ENCODE peak calls at places on chromosome 17, in five cellular contexts. One of them, this sample, is unnamed.

GRCh38 chr17:59607061-59607460 is 12.6 kb upstream of the CLTC start:
- DNase-seq in SK-N-SH: no peak
- DNase-seq in HepG2: no peak
- DNase-seq in GM12878: no peak
- DNase-seq in K562: no peak
- DNase-seq in this sample: no peak

GRCh38 chr17:77281024-77281903 is 140.5 kb downstream of the SEC14L1 start:
- DNase-seq in HepG2: peak
- DNase-seq in SK-N-SH: peak
- DNase-seq in K562: peak
- DNase-seq in GM12878: no peak
- DNase-seq in this sample: peak

GRCh38 chr17:7408341-7408740 is 696 bp downstream of the NLGN2 start:
- DNase-seq in HepG2: no peak
- DNase-seq in GM12878: no peak
- DNase-seq in SK-N-SH: no peak
- DNase-seq in K562: no peak
- DNase-seq in this sample: no peak

GRCh38 chr17:75850928-75851692 is 4.0 kb downstream of the WBP2 start:
- DNase-seq in SK-N-SH: no peak
- DNase-seq in HepG2: no peak
- DNase-seq in GM12878: no peak
- DNase-seq in K562: no peak
- DNase-seq in this sample: no peak

GRCh38 chr17:628507-628941 is 86.1 kb downstream of the VPS53 start:
- DNase-seq in GM12878: no peak
- DNase-seq in SK-N-SH: no peak
- DNase-seq in K562: no peak
- DNase-seq in HepG2: no peak
- DNase-seq in this sample: no peak

GRCh38 chr17:1367351-1367745 is 32.7 kb downstream of the YWHAE start:
- DNase-seq in SK-N-SH: no peak
- DNase-seq in HepG2: no peak
- DNase-seq in K562: no peak
- DNase-seq in GM12878: no peak
- DNase-seq in this sample: no peak

GRCh38 chr17:49224198-49224996 is 6.2 kb downstream of the PHOSPHO1 start:
- DNase-seq in HepG2: no peak
- DNase-seq in K562: no peak
- DNase-seq in GM12878: no peak
- DNase-seq in SK-N-SH: peak
- DNase-seq in this sample: no peak

GRCh38 chr17:38844261-38844757 is 9.2 kb downstream of the RPL23 start:
- DNase-seq in SK-N-SH: no peak
- DNase-seq in K562: peak
- DNase-seq in HepG2: peak
- DNase-seq in GM12878: no peak
- DNase-seq in this sample: no peak

GRCh38 chr17:46910179-46910927 is 12.6 kb upstream of the GOSR2 start:
- DNase-seq in SK-N-SH: no peak
- DNase-seq in GM12878: no peak
- DNase-seq in HepG2: no peak
- DNase-seq in K562: no peak
- DNase-seq in this sample: no peak

GRCh38 chr17:16439303-16439791 is 24.0 kb downstream of the TRPV2 start:
- DNase-seq in K562: no peak
- DNase-seq in GM12878: no peak
- DNase-seq in HepG2: no peak
- DNase-seq in SK-N-SH: no peak
- DNase-seq in this sample: no peak

GRCh38 chr17:57027852-57028251 is 49.9 kb downstream of the SCPEP1 start:
- DNase-seq in K562: no peak
- DNase-seq in SK-N-SH: no peak
- DNase-seq in HepG2: no peak
- DNase-seq in GM12878: no peak
- DNase-seq in this sample: no peak

GRCh38 chr17:35747540-35748017 is 5.5 kb downstream of the GAS2L2 start:
- DNase-seq in SK-N-SH: peak
- DNase-seq in GM12878: peak
- DNase-seq in K562: peak
- DNase-seq in HepG2: peak
- DNase-seq in this sample: peak

GRCh38 chr17:7261377-7262191 is 694 bp downstream of the CLDN7 start:
- DNase-seq in HepG2: no peak
- DNase-seq in K562: no peak
- DNase-seq in GM12878: no peak
- DNase-seq in SK-N-SH: peak
- DNase-seq in this sample: no peak

GRCh38 chr17:31739300-31739699 is 119.7 kb downstream of the COPRS start:
- DNase-seq in HepG2: no peak
- DNase-seq in GM12878: no peak
- DNase-seq in SK-N-SH: no peak
- DNase-seq in K562: no peak
- DNase-seq in this sample: no peak

GRCh38 chr17:47733047-47733413 is at the start of gene TBX21:
- DNase-seq in GM12878: no peak
- DNase-seq in SK-N-SH: peak
- DNase-seq in K562: peak
- DNase-seq in HepG2: peak
- DNase-seq in this sample: peak

GRCh38 chr17:76527430-76528111 is 9.9 kb downstream of the CYGB start:
- DNase-seq in HepG2: peak
- DNase-seq in GM12878: no peak
- DNase-seq in SK-N-SH: peak
- DNase-seq in K562: no peak
- DNase-seq in this sample: no peak

GRCh38 chr17:74408262-74408661 is 23.6 kb upstream of the GPRC5C start:
- DNase-seq in GM12878: no peak
- DNase-seq in HepG2: peak
- DNase-seq in K562: peak
- DNase-seq in SK-N-SH: no peak
- DNase-seq in this sample: peak

GRCh38 chr17:74002241-74002640 is 201.2 kb upstream of the RPL38 start:
- DNase-seq in K562: no peak
- DNase-seq in HepG2: no peak
- DNase-seq in GM12878: no peak
- DNase-seq in SK-N-SH: no peak
- DNase-seq in this sample: no peak

GRCh38 chr17:1546292-1546922 is 16.2 kb downstream of the PITPNA start:
- DNase-seq in K562: no peak
- DNase-seq in GM12878: no peak
- DNase-seq in SK-N-SH: no peak
- DNase-seq in HepG2: no peak
- DNase-seq in this sample: no peak

GRCh38 chr17:6508519-6509294 is 47.6 kb downstream of the PITPNM3 start:
- DNase-seq in GM12878: no peak
- DNase-seq in SK-N-SH: no peak
- DNase-seq in K562: no peak
- DNase-seq in HepG2: no peak
- DNase-seq in this sample: no peak

GRCh38 chr17:56810286-56810781 is 23.4 kb downstream of the C17orf67 start:
- DNase-seq in HepG2: no peak
- DNase-seq in K562: no peak
- DNase-seq in SK-N-SH: no peak
- DNase-seq in GM12878: no peak
- DNase-seq in this sample: no peak

GRCh38 chr17:70622382-70623260 is 453.3 kb downstream of the KCNJ2 start:
- DNase-seq in SK-N-SH: peak
- DNase-seq in HepG2: no peak
- DNase-seq in K562: peak
- DNase-seq in GM12878: no peak
- DNase-seq in this sample: peak

GRCh38 chr17:8896641-8897635 is 29.5 kb upstream of the PIK3R6 start:
- DNase-seq in K562: no peak
- DNase-seq in GM12878: no peak
- DNase-seq in SK-N-SH: no peak
- DNase-seq in HepG2: no peak
- DNase-seq in this sample: no peak

GRCh38 chr17:45265823-45266222 is 3.9 kb upstream of the SPATA32 start:
- DNase-seq in K562: no peak
- DNase-seq in HepG2: no peak
- DNase-seq in SK-N-SH: no peak
- DNase-seq in GM12878: no peak
- DNase-seq in this sample: no peak

GRCh38 chr17:68602267-68602644 is 1.1 kb upstream of the FAM20A start:
- DNase-seq in HepG2: no peak
- DNase-seq in GM12878: no peak
- DNase-seq in K562: no peak
- DNase-seq in SK-N-SH: no peak
- DNase-seq in this sample: no peak

GRCh38 chr17:58364270-58364942 is 12.4 kb upstream of the SUPT4H1 start:
- DNase-seq in K562: peak
- DNase-seq in HepG2: peak
- DNase-seq in SK-N-SH: no peak
- DNase-seq in GM12878: no peak
- DNase-seq in this sample: no peak

GRCh38 chr17:58362368-58363014 is 10.5 kb upstream of the SUPT4H1 start:
- DNase-seq in K562: no peak
- DNase-seq in SK-N-SH: no peak
- DNase-seq in HepG2: no peak
- DNase-seq in GM12878: no peak
- DNase-seq in this sample: no peak

GRCh38 chr17:58365185-58365979 is 13.4 kb upstream of the SUPT4H1 start:
- DNase-seq in K562: no peak
- DNase-seq in GM12878: no peak
- DNase-seq in SK-N-SH: no peak
- DNase-seq in HepG2: peak
- DNase-seq in this sample: no peak

GRCh38 chr17:58365980-58366595 is 14.1 kb upstream of the SUPT4H1 start:
- DNase-seq in K562: no peak
- DNase-seq in SK-N-SH: no peak
- DNase-seq in HepG2: no peak
- DNase-seq in GM12878: no peak
- DNase-seq in this sample: no peak

DNA sequence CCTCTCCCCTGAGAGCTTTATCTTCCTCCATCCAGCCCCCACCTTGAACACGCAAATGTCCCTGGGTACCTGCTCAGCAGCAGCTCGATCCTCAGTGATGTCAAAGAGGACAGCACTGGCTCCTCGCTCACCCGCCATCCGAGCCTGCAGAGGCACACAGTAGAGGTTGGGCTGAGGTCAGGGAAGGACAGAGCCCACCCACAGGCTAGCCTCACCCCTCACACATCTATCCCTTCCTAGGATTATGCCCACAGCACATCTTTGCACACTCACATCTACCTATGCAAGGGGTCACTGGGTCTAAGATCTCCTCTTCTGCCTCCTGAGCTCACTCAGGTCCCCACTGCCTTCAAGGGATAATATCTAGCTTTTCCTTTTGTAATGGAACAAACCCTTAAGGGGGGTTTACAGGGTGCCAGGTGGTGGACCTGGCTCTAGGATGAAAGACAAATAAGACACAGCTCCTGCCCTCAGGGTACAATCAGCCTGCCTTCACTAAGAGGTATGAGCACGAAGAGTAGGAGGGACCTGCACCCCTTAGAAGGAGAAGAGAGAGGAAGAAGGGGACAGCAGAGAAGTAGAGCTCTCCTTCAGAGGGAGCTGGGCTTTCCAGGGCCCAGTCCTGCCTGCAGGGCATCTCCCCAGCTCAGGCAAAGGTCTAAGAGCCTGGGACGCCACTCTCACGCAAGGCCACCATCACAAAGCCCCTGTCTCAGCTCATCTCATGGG is 11.6 kb upstream of the SUPT4H1 start:
- DNase-seq in GM12878: no peak
- DNase-seq in SK-N-SH: no peak
- DNase-seq in K562: no peak
- DNase-seq in HepG2: no peak
- DNase-seq in this sample: no peak
- TF ChIP-seq FOXM1 in GM12878: no peak
- TF ChIP-seq FOXM1 in SK-N-SH: no peak
- TF ChIP-seq FOXM1 in K562: no peak
- TF ChIP-seq FOXM1 in HepG2: no peak
- TF ChIP-seq FOXM1 in this sample: no peak

DNA sequence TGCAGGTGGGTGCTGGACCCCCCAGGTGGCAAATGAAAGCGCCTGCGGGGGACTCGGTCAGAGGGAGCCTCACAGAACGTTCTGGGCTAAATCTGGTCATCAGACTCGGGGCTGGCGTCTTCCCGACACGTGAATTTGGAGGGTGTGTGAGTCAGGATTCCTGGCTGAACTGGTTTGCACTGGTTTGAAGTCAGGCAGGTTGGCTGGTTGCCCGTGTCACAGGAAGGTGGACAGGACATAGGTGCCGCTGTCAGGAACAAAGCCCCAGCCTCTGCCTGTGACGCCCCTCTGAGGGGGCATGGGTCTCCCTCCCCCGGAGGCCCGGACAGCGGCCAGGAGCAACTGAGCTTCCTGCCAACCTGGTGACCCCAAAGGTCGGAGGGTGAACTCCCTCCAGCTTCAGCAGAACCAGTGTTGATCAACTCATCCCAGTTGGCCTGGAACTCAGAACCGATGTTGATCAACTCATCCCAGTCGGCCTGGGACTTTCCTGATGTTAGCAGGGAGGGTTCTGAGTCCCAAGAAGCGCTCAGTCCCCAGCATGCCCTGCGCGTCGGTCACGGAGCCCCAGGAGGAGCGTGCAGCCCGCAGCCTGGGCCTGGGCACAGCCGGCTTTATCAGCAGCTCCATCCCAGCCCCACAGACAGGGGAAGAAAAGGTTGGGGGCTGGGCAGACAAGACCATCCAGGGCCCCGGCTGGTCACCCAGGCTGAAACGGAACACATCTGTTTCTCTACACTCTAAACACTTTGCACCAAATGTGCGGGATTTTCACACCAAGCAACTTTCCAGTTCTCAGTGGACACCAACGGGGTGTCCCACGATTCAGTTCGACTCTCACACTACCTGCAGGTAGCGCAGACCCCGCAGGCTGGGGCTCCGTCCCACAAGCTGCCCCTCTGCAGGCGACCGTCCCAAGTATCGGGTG is 14.4 kb upstream of the METRNL start:
- DNase-seq in GM12878: no peak
- DNase-seq in K562: no peak
- DNase-seq in SK-N-SH: no peak
- DNase-seq in HepG2: no peak
- DNase-seq in this sample: no peak
- TF ChIP-seq FOXM1 in GM12878: no peak
- TF ChIP-seq FOXM1 in K562: no peak
- TF ChIP-seq FOXM1 in SK-N-SH: no peak
- TF ChIP-seq FOXM1 in HepG2: no peak
- TF ChIP-seq FOXM1 in this sample: no peak

GRCh38 chr17:67322039-67322787 is 44.2 kb downstream of the PSMD12 start:
- DNase-seq in HepG2: no peak
- DNase-seq in GM12878: no peak
- DNase-seq in K562: peak
- DNase-seq in SK-N-SH: peak
- DNase-seq in this sample: no peak
- TF ChIP-seq FOXM1 in HepG2: no peak
- TF ChIP-seq FOXM1 in GM12878: no peak
- TF ChIP-seq FOXM1 in K562: no peak
- TF ChIP-seq FOXM1 in SK-N-SH: no peak
- TF ChIP-seq FOXM1 in this sample: no peak

GRCh38 chr17:14845562-14846335 is 419.4 kb downstream of the PMP22 start:
- DNase-seq in SK-N-SH: no peak
- DNase-seq in HepG2: no peak
- DNase-seq in GM12878: no peak
- DNase-seq in K562: no peak
- DNase-seq in this sample: no peak

GRCh38 chr17:14838567-14838966 is 426.6 kb downstream of the PMP22 start:
- DNase-seq in SK-N-SH: no peak
- DNase-seq in GM12878: no peak
- DNase-seq in HepG2: no peak
- DNase-seq in K562: no peak
- DNase-seq in this sample: no peak

GRCh38 chr17:14843086-14843795 is 421.9 kb downstream of the PMP22 start:
- DNase-seq in SK-N-SH: no peak
- DNase-seq in HepG2: no peak
- DNase-seq in GM12878: no peak
- DNase-seq in K562: no peak
- DNase-seq in this sample: no peak

GRCh38 chr17:14840616-14841231 is 424.4 kb downstream of the PMP22 start:
- DNase-seq in GM12878: no peak
- DNase-seq in SK-N-SH: no peak
- DNase-seq in K562: no peak
- DNase-seq in HepG2: no peak
- DNase-seq in this sample: no peak
- TF ChIP-seq FOXM1 in GM12878: no peak
- TF ChIP-seq FOXM1 in SK-N-SH: no peak
- TF ChIP-seq FOXM1 in K562: no peak
- TF ChIP-seq FOXM1 in HepG2: no peak
- TF ChIP-seq FOXM1 in this sample: no peak